ENCODE peak calls at places on chromosomes 1 and 21, in six cellular contexts. K, A, B, W, U and Y are unnamed samples.

GRCh38 chr1:179016694-179017382 is 8.9 kb upstream of the FAM20B start:
- DNase-seq in K (peak), B (no peak), A (peak), W (no peak), U (peak), Y (peak)

GRCh38 chr1:98991127-98992003 is 13.3 kb downstream of the PLPPR5 start:
- DNase-seq in B (no peak), U (peak), K (peak), A (peak), W (no peak), Y (peak)

GRCh38 chr1:14516974-14517812 is 81.3 kb upstream of the KAZN start:
- DNase-seq in W (no peak), B (no peak), A (peak), K (peak), U (peak), Y (peak)

GRCh38 chr1:35866998-35867397 is 16.0 kb upstream of the AGO1 start:
- DNase-seq in B (no peak), U (no peak), W (no peak), A (no peak), K (no peak), Y (no peak)

GRCh38 chr1:207825719-207826556 is 74.1 kb downstream of the CD46 start:
- DNase-seq in K (no peak), B (peak), A (no peak), U (peak), W (peak), Y (no peak)

GRCh38 chr1:75135829-75136142 is 1.6 kb downstream of the LHX8 start:
- DNase-seq in U (no peak), B (no peak), W (no peak), A (no peak), K (no peak), Y (no peak)

GRCh38 chr1:64087768-64088167 is 115.7 kb upstream of the UBE2U start:
- DNase-seq in W (no peak), B (no peak), K (peak), U (peak), A (no peak), Y (peak)

GRCh38 chr1:227447531-227447990 is 115.8 kb upstream of the ZNF678 start:
- DNase-seq in B (no peak), K (no peak), A (no peak), W (no peak), U (peak), Y (no peak)

GRCh38 chr1:42957880-42958487 is 684 bp downstream of the SLC2A1 start:
- DNase-seq in W (peak), B (peak), A (no peak), K (peak), U (peak), Y (peak)

GRCh38 chr1:174954686-174955669 is 44.8 kb upstream of the CACYBP start:
- DNase-seq in U (no peak), W (peak), K (no peak), A (no peak), B (no peak), Y (no peak)

GRCh38 chr1:38261574-38261973 is 215.0 kb upstream of the POU3F1 start:
- DNase-seq in W (no peak), B (no peak), U (no peak), K (no peak), A (no peak), Y (no peak)

GRCh38 chr21:43815107-43815742 is 25.8 kb downstream of the RRP1 start:
- DNase-seq in W (peak), A (no peak), B (no peak), U (no peak), K (no peak), Y (no peak)

GRCh38 chr1:51266181-51266580 is 30.1 kb downstream of the RNF11 start:
- DNase-seq in K (no peak), A (no peak), U (no peak), B (no peak), W (no peak), Y (no peak)

GRCh38 chr1:6167391-6168303 is 12.5 kb downstream of the CHD5 start:
- DNase-seq in U (no peak), A (no peak), K (no peak), B (no peak), W (no peak), Y (no peak)

GRCh38 chr1:7253988-7254587 is 468.8 kb downstream of the CAMTA1 start:
- DNase-seq in K (no peak), B (no peak), U (no peak), A (no peak), W (no peak), Y (no peak)

GRCh38 chr1:204875255-204875654 is 4.6 kb downstream of the NFASC start:
- DNase-seq in K (no peak), U (no peak), W (no peak), A (no peak), B (no peak), Y (no peak)

GRCh38 chr1:1401457-1402010 is 2.4 kb upstream of the CCNL2 start:
- DNase-seq in A (no peak), U (no peak), W (no peak), B (no peak), K (no peak), Y (no peak)

GRCh38 chr1:16009030-16009460 is 5.0 kb downstream of the SRARP start:
- DNase-seq in W (peak), K (peak), U (peak), B (peak), A (no peak), Y (peak)

GRCh38 chr1:79497193-79497773 is 490.8 kb upstream of the ADGRL4 start:
- DNase-seq in B (no peak), U (peak), W (peak), K (peak), A (peak), Y (peak)

GRCh38 chr1:18739956-18740355 is 109.3 kb downstream of the PAX7 start:
- DNase-seq in B (no peak), U (no peak), W (no peak), K (no peak), A (no peak), Y (no peak)

GRCh38 chr1:31897534-31898100 is 40.6 kb downstream of the PTP4A2 start:
- DNase-seq in B (no peak), W (no peak), K (peak), U (peak), A (no peak), Y (no peak)